ENCODE peak calls at places on chromosomes 6 and 20, in four cellular contexts. I is HFF-Myc, P is IMR-90, X is cardiac fibroblast. S is an unnamed sample.

GRCh38 chr20:24871429-24872213 is 77.4 kb upstream of the CST7 start:
- DNase-seq in I (no peak), P (no peak), X (no peak), S (no peak)

GRCh38 chr20:24318569-24319352 is 150.7 kb upstream of the SYNDIG1 start:
- DNase-seq in I (no peak), P (no peak), X (no peak), S (no peak)

GRCh38 chr20:12925214-12925755 is 83.5 kb upstream of the SPTLC3 start:
- DNase-seq in I (peak), P (peak), X (peak), S (peak)

GRCh38 chr6:79947191-79948173 is at the start of gene ELOVL4:
- DNase-seq in I (no peak), P (peak), X (peak), S (peak)

GRCh38 chr20:31833130-31833930 is 12.1 kb downstream of the FOXS1 start:
- DNase-seq in I (no peak), P (peak), X (peak), S (no peak)

GRCh38 chr20:51549474-51549873 is 7.0 kb upstream of the NFATC2 start:
- DNase-seq in I (no peak), P (no peak), X (no peak), S (no peak)

GRCh38 chr6:32047539-32047854 is 9.3 kb downstream of the CYP21A2 start:
- DNase-seq in I (no peak), P (no peak), X (no peak), S (no peak)

GRCh38 chr6:165571721-165572132 is 91.3 kb downstream of the PDE10A start:
- DNase-seq in I (no peak), P (peak), X (peak), S (no peak)

GRCh38 chr6:120876405-120876804 is 457.9 kb downstream of the TBC1D32 start:
- DNase-seq in I (no peak), P (no peak), X (no peak), S (no peak)
- TF ChIP-seq CTCF in I (no peak), P (no peak), X (no peak), S (no peak)

GRCh38 chr6:162416307-162416706 is 311.3 kb downstream of the PRKN start:
- DNase-seq in I (no peak), P (no peak), X (no peak), S (no peak)

GRCh38 chr6:162421004-162421403 is 306.6 kb downstream of the PRKN start:
- DNase-seq in I (no peak), P (no peak), X (no peak), S (no peak)

GRCh38 chr6:162416845-162417537 is 310.6 kb downstream of the PRKN start:
- DNase-seq in I (no peak), P (no peak), X (no peak), S (no peak)
- TF ChIP-seq CTCF in I (no peak), P (no peak), X (no peak), S (no peak)

GRCh38 chr6:1461207-1461606 is 71.8 kb downstream of the FOXF2 start:
- DNase-seq in I (no peak), P (peak), X (peak), S (peak)

GRCh38 chr6:1461736-1462135 is 72.4 kb downstream of the FOXF2 start:
- DNase-seq in I (no peak), P (no peak), X (no peak), S (no peak)

GRCh38 chr6:1463275-1463674 is 73.9 kb downstream of the FOXF2 start:
- DNase-seq in I (no peak), P (no peak), X (no peak), S (no peak)

GRCh38 chr6:1464796-1465348 is 75.5 kb downstream of the FOXF2 start:
- DNase-seq in I (peak), P (no peak), X (no peak), S (no peak)

GRCh38 chr6:1463751-1464397 is 74.5 kb downstream of the FOXF2 start:
- DNase-seq in I (no peak), P (no peak), X (no peak), S (no peak)
- TF ChIP-seq CTCF in I (no peak), P (no peak), X (no peak), S (no peak)

GRCh38 chr6:52361945-52362442 is at the start of gene PAQR8:
- DNase-seq in I (no peak), P (peak), X (peak), S (peak)

GRCh38 chr6:52360601-52361346 is 1.2 kb upstream of the PAQR8 start:
- DNase-seq in I (no peak), P (no peak), X (no peak), S (no peak)

GRCh38 chr6:52361347-52361944 is 505 bp upstream of the PAQR8 start:
- DNase-seq in I (no peak), P (peak), X (peak), S (peak)

GRCh38 chr6:52363222-52363867 is 1.4 kb downstream of the PAQR8 start:
- DNase-seq in I (no peak), P (peak), X (no peak), S (no peak)

DNA sequence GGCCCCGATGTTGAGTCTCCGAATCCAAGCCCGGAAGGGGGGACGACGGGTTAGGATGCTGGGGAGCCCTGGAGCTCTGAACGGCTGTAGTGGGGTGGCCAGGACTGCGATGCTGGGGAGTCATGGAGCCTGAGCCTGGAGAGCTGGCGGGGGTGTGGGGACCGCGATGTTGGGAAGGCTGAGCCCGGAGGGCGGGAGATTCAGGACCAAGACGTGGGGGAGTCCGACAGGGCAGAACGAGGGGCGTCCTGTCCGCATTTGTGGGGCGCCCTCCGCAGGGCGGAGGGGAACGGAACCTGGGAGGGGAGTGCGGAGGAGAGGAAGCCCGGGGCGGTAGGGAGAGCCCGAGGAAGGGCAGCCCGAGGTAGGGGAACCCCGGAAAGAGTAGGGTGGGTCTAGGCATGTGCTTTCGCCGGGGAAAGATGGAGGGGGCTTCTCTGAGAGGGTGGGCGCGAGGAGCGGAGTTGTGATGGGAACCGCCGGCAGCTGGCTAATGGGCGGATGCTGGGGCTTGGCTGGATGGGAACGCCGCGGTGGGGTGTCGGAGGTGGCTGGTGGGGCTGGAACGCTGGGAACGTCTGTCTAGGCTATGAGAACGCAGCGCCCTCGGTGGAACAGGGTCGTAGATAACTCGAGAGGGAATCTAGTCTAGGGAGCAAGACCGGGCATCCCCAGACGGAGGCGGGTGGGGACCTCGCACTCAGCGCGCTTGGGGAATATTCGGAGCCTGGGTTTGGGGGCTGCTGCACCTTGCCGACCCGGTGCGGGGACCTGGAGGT is 681 bp downstream of the PAQR8 start:
- DNase-seq in I (no peak), P (no peak), X (peak), S (no peak)
- TF ChIP-seq CTCF in I (no peak), P (no peak), X (no peak), S (no peak)

DNA sequence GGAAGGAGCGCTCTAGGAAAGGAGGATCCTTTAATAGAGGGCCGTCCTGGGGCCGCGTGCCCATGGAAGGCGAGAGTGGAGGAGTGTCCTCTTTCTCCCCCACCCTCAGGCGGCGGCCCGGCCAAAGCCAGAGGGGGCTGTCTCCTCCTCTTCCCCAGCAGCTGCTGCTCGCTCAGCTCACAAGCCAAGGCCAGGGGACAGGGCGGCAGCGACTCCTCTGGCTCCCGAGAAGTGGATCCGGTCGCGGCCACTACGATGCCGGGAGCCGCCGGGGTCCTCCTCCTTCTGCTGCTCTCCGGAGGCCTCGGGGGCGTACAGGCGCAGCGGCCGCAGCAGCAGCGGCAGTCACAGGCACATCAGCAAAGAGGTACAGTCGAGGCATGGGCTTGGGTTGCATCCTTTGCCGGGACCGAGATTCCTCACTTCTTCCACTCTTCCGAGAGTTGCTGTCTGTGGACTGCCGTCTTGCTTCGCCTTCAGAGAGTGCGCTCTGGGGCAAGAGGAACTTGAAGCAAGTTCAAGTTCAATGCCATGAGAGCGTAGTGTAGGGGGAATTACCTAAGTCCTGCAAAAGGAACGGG is at the start of gene LAMA2:
- DNase-seq in I (peak), P (peak), X (peak), S (peak)
- TF ChIP-seq CTCF in I (peak), P (peak), X (peak), S (peak)

GRCh38 chr20:44609006-44609510 is 26.7 kb downstream of the PKIG start:
- DNase-seq in I (no peak), P (no peak), X (no peak), S (no peak)

GRCh38 chr20:44609511-44610312 is 27.3 kb downstream of the PKIG start:
- DNase-seq in I (peak), P (peak), X (peak), S (peak)

GRCh38 chr20:44613575-44613974 is 31.2 kb downstream of the PKIG start:
- DNase-seq in I (no peak), P (no peak), X (no peak), S (no peak)

GRCh38 chr20:44606725-44607441 is 24.5 kb downstream of the PKIG start:
- DNase-seq in I (no peak), P (no peak), X (no peak), S (no peak)

DNA sequence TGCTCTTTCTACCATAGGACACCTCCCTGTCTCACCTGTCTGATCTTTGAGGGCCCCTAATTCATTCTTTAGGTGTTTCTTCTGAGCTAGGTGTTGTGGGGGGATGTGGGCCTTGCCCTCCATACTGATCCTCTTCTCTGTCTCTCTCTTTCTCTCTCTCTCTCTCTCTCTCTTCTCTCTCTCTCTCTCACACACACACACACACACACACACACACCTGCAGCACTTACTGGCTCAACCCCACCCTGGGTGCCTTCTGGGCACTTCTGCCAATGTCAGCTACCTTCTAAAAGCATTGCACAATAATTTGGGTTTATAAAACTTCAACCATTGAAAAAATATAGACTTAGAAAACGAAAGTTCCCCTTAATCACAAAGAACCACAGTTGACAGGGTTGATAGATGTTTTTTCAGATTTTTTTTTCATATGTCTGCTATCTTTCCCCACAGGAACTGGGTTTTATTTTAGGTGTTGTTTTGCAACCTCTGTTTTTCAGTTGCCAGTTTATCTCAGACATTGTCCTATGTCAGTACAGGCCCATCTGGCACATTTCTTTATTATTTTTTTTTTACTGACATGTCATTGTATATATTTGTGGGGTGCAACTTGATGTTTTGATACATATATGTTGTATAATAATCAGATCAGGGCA is 28.1 kb downstream of the PKIG start:
- DNase-seq in I (no peak), P (no peak), X (no peak), S (no peak)
- TF ChIP-seq CTCF in I (no peak), P (no peak), X (no peak), S (no peak)

GRCh38 chr6:121680058-121680457 is 244.6 kb downstream of the GJA1 start:
- DNase-seq in I (no peak), P (no peak), X (peak), S (no peak)
- TF ChIP-seq CTCF in I (no peak), P (no peak), X (no peak), S (no peak)

GRCh38 chr6:33809619-33810018 is 5.8 kb upstream of the MLN start:
- DNase-seq in I (no peak), P (no peak), X (no peak), S (no peak)

GRCh38 chr6:33814663-33814985 is 10.8 kb upstream of the MLN start:
- DNase-seq in I (no peak), P (no peak), X (no peak), S (no peak)

GRCh38 chr6:33813960-33814662 is 10.3 kb upstream of the MLN start:
- DNase-seq in I (no peak), P (no peak), X (no peak), S (no peak)

GRCh38 chr6:33813246-33813904 is 9.6 kb upstream of the MLN start:
- DNase-seq in I (no peak), P (no peak), X (no peak), S (no peak)

GRCh38 chr6:33812669-33813068 is 8.9 kb upstream of the MLN start:
- DNase-seq in I (no peak), P (peak), X (peak), S (peak)
- TF ChIP-seq CTCF in I (peak), P (peak), X (peak), S (peak)

GRCh38 chr6:134520181-134521115 is 202.5 kb upstream of the SGK1 start:
- DNase-seq in I (no peak), P (peak), X (peak), S (no peak)
- TF ChIP-seq CTCF in I (no peak), P (no peak), X (no peak), S (no peak)